ENCODE peak calls at places on chromosomes 2 and 18, in five cellular contexts. I, A, M, J and Z are unnamed samples.

GRCh38 chr2:230900336-230900995 is 24.6 kb downstream of the GPR55 start:
- DNase-seq in I (no peak), A (no peak), M (no peak), J (peak), Z (no peak)

GRCh38 chr2:207502199-207502598 is 27.6 kb upstream of the CREB1 start:
- DNase-seq in I (no peak), A (no peak), M (no peak), J (no peak), Z (no peak)

GRCh38 chr2:232795920-232796319 is 19.6 kb upstream of the KCNJ13 start:
- DNase-seq in I (peak), A (no peak), M (no peak), J (no peak), Z (no peak)

GRCh38 chr18:33576999-33577687 is 876 bp upstream of the ASXL3 start:
- DNase-seq in I (no peak), A (no peak), M (no peak), J (no peak), Z (no peak)

GRCh38 chr2:84481702-84482101 is 22.6 kb upstream of the SUCLG1 start:
- DNase-seq in I (peak), A (no peak), M (no peak), J (no peak), Z (no peak)

GRCh38 chr2:106269591-106270291 is 75.6 kb upstream of the UXS1 start:
- DNase-seq in I (no peak), A (no peak), M (peak), J (no peak), Z (peak)

GRCh38 chr2:232668805-232669444 is 28.2 kb upstream of the GIGYF2 start:
- DNase-seq in I (peak), A (no peak), M (no peak), J (peak), Z (no peak)

GRCh38 chr2:164903214-164903613 is 52.1 kb downstream of the SLC38A11 start:
- DNase-seq in I (peak), A (no peak), M (no peak), J (no peak), Z (no peak)

GRCh38 chr2:26488463-26489212 is 10.7 kb upstream of the OTOF start:
- DNase-seq in I (no peak), A (no peak), M (no peak), J (no peak), Z (no peak)

GRCh38 chr2:39127973-39128372 is 7.1 kb upstream of the SOS1 start:
- DNase-seq in I (no peak), A (no peak), M (no peak), J (no peak), Z (no peak)

GRCh38 chr2:86765308-86765695 is 25.4 kb downstream of the CD8A start:
- DNase-seq in I (no peak), A (no peak), M (no peak), J (no peak), Z (no peak)

GRCh38 chr18:55778731-55779460 is 190.9 kb upstream of the TCF4 start:
- DNase-seq in I (peak), A (no peak), M (no peak), J (no peak), Z (no peak)

GRCh38 chr2:150168596-150168995 is 318.9 kb downstream of the RND3 start:
- DNase-seq in I (no peak), A (no peak), M (no peak), J (no peak), Z (no peak)

GRCh38 chr2:281381-281780 is 6.5 kb downstream of the ALKAL2 start:
- DNase-seq in I (no peak), A (no peak), M (no peak), J (no peak), Z (no peak)

GRCh38 chr18:48831802-48832201 is 119.0 kb downstream of the SMAD7 start:
- DNase-seq in I (no peak), A (no peak), M (no peak), J (no peak), Z (no peak)

GRCh38 chr2:101204400-101205095 is 48.1 kb upstream of the CNOT11 start:
- DNase-seq in I (peak), A (no peak), M (no peak), J (no peak), Z (no peak)

GRCh38 chr18:37305084-37305483 is 260.5 kb downstream of the CELF4 start:
- DNase-seq in I (no peak), A (no peak), M (no peak), J (no peak), Z (no peak)

GRCh38 chr2:172662099-172662498 is 73.5 kb upstream of the RAPGEF4 start:
- DNase-seq in I (no peak), A (no peak), M (no peak), J (no peak), Z (no peak)

GRCh38 chr2:217954051-217954450 is 48.7 kb downstream of the TNS1 start:
- DNase-seq in I (no peak), A (no peak), M (no peak), J (no peak), Z (no peak)

GRCh38 chr2:162300271-162300670 is 18.2 kb downstream of the IFIH1 start:
- DNase-seq in I (no peak), A (no peak), M (no peak), J (no peak), Z (no peak)

GRCh38 chr2:168517801-168518200 is 61.7 kb downstream of the CERS6 start:
- DNase-seq in I (no peak), A (no peak), M (no peak), J (no peak), Z (no peak)

GRCh38 chr2:232662486-232663260 is 29.3 kb downstream of the EFHD1 start:
- DNase-seq in I (no peak), A (no peak), M (no peak), J (no peak), Z (peak)

GRCh38 chr2:185144159-185144919 is 546.0 kb downstream of the ZNF804A start:
- DNase-seq in I (no peak), A (no peak), M (no peak), J (no peak), Z (no peak)

GRCh38 chr2:138500592-138501426 is 761 bp upstream of the SPOPL start:
- DNase-seq in I (no peak), A (no peak), M (no peak), J (no peak), Z (no peak)

GRCh38 chr2:234641086-234641485 is 144.2 kb upstream of the ARL4C start:
- DNase-seq in I (no peak), A (no peak), M (no peak), J (no peak), Z (no peak)

GRCh38 chr2:234635284-234635683 is 138.4 kb upstream of the ARL4C start:
- DNase-seq in I (peak), A (no peak), M (peak), J (no peak), Z (no peak)

GRCh38 chr2:234643407-234643806 is 146.5 kb upstream of the ARL4C start:
- DNase-seq in I (peak), A (no peak), M (no peak), J (no peak), Z (no peak)

GRCh38 chr2:234640657-234641056 is 143.8 kb upstream of the ARL4C start:
- DNase-seq in I (peak), A (no peak), M (no peak), J (no peak), Z (no peak)
- H2BK12ac ChIP-seq in I (no peak), A (no peak), M (no peak), J (no peak), Z (no peak)

GRCh38 chr2:190862067-190862466 is 18.6 kb upstream of the GLS start:
- DNase-seq in I (no peak), A (no peak), M (no peak), J (no peak), Z (no peak)

GRCh38 chr2:190867182-190867581 is 13.4 kb upstream of the GLS start:
- DNase-seq in I (peak), A (no peak), M (no peak), J (no peak), Z (no peak)

GRCh38 chr2:190862591-190862991 is 18.0 kb upstream of the GLS start:
- DNase-seq in I (peak), A (no peak), M (no peak), J (no peak), Z (peak)

GRCh38 chr2:190863946-190864345 is 16.7 kb upstream of the GLS start:
- DNase-seq in I (no peak), A (no peak), M (no peak), J (no peak), Z (no peak)

DNA sequence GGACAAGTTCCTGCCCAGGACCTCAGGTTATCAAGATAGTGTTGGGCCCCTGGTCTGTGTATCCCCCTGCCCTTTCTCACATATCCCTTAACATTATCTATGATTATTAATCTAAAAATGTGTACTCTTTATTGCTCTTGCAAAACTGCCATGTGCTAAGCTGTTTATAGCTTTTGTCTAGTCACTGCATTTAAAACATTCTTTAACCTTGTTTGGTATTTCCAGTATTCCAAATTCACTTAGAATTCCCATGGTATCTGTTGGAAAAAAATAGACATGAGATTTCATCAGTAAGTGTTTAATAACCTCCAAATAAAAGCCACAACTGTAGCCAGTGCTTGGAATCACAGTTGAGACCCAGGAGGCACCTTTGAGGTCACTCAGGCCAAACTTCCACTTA is 16.2 kb upstream of the GLS start:
- DNase-seq in I (no peak), A (no peak), M (no peak), J (no peak), Z (no peak)
- H4K8ac ChIP-seq in I (no peak), A (no peak), M (no peak), J (no peak), Z (no peak)

DNA sequence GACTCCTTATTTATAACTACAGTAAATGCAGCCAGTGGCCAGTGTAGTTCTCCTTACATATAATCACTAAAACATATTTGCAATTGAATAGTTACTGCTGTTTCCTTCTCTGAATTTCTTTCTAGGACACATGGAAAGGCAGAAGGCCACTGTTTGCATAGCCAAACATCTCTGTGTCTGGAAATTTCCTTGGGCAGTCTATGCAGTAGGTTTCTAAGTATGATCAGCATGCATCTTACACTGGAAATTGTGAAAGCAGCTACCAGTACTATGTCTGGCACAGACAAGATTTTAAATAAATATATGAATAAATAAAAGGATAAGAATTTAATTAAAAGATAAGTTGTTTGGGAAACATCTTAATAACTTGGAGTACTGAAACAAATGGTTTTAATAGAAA is 57.3 kb upstream of the COL3A1 start:
- DNase-seq in I (no peak), A (no peak), M (no peak), J (no peak), Z (peak)
- H2BK12ac ChIP-seq in I (no peak), A (no peak), M (no peak), J (no peak), Z (no peak)

GRCh38 chr2:187395276-187396015 is 52.6 kb downstream of the CALCRL start:
- DNase-seq in I (no peak), A (no peak), M (no peak), J (no peak), Z (no peak)

GRCh38 chr2:187403568-187404260 is 44.3 kb downstream of the CALCRL start:
- DNase-seq in I (no peak), A (no peak), M (no peak), J (no peak), Z (no peak)

DNA sequence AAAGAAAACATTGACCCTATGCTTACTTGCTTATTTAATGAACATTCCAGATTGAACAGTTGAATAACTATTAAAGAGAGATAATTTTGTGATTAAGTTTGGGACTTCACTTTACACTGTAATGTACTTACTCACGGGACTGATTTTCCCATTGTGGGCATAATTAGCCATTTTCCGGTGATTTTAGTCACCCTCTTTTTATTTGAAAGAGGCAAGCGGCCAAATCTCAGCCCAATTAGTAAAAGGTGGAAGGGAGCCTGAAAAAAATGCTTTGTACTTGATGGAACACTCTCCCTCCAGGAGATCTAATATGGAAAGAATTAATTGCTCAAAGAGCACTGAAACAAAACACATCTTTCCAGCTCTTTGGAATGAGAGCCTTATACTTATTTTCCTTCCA is 50.2 kb downstream of the CALCRL start:
- DNase-seq in I (no peak), A (no peak), M (no peak), J (no peak), Z (no peak)
- H4K8ac ChIP-seq in I (no peak), A (no peak), M (no peak), J (no peak), Z (no peak)

DNA sequence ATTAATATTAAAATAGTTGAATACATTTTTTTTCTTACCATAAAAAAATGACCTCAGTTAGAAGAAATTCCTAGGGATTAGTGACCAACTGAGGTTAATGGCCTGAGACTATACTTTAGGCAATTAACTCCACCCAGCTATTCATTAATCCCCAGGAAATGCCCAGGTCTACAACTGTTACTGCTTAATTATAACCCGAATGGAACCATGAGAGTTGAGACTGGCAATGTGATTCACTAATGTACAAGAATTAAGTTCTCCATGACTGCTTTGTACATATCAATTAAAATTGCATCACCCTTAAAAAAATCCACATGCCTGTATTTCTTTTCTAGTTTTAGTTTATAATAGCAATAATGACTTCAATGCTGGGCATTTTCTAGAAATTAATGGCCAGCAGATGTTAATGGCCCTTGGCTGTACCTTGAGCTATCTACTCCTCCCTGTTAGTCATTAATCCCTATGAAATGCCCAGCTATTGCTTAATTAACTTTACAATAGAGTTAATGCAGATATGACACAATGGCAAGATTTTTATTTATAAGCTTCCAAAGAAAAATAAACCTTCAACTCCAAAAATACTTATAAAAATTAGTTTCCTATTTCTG is 44.1 kb downstream of the ERBB4 start:
- DNase-seq in I (no peak), A (no peak), M (no peak), J (no peak), Z (no peak)
- H2BK12ac ChIP-seq in I (no peak), A (no peak), M (no peak), J (no peak), Z (no peak)

GRCh38 chr18:46720521-46720920 is 36.3 kb downstream of the ST8SIA5 start:
- DNase-seq in I (no peak), A (no peak), M (no peak), J (no peak), Z (no peak)
- H4K8ac ChIP-seq in I (no peak), A (no peak), M (no peak), J (no peak), Z (no peak)

DNA sequence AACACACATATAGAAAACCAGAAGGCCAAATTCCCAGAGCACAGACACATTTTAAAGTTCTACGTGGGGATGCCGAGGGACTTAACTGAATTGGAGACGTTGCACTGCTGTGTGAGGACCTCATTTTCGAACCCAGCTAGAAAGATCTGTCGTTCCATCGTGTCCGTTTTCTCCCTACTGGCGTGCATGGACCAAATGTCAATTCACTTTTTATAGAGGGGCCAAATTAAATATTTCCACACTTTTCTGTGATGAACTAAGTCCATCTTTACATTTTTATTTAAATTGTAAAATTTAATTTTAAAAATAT is 690 bp upstream of the TSHZ1 start:
- DNase-seq in I (no peak), A (no peak), M (no peak), J (no peak), Z (peak)
- H2BK12ac ChIP-seq in I (no peak), A (no peak), M (peak), J (no peak), Z (no peak)

DNA sequence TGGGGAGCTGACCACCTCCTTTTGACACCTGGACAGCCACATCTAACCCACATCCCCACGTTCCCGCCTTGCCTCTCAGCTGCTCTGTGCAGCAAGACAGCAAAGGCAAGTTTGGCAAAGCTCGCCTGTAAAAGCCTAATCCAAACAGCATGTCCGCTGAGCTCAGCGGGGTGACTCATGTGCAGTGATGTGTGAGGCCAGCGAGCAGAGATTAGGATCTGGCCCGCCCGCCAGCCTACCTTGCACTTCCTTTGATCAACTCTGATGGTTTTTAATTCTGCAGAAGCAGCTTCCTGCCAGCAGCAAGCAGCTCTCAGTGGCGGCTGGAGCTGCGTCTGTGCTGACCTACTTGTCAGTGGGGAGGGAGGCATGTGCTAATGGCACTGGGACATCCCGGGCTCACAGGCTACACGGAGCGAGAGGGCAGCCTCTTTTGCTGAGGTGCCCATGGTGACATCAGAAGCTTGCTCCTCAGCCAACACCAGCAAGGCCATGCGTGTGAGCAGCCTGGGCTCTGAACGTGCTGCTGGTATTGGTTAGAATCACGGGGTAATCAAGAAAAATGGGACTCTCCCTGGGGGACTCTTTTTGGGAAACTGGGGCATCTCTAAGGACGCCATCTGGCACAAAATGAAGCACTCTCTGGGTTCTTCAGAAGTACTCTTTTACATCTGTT is 36.0 kb upstream of the EML4 start:
- DNase-seq in I (peak), A (peak), M (peak), J (peak), Z (peak)
- H4K8ac ChIP-seq in I (peak), A (no peak), M (peak), J (no peak), Z (peak)

GRCh38 chr2:140274891-140275290 is 1494.7 kb upstream of the NXPH2 start:
- DNase-seq in I (no peak), A (no peak), M (no peak), J (no peak), Z (peak)
- H2BK12ac ChIP-seq in I (no peak), A (no peak), M (no peak), J (no peak), Z (no peak)

GRCh38 chr2:88626171-88627054 is 851 bp downstream of the EIF2AK3 start:
- DNase-seq in I (peak), A (peak), M (peak), J (peak), Z (peak)

GRCh38 chr2:88624477-88624876 is 2.8 kb downstream of the EIF2AK3 start:
- DNase-seq in I (no peak), A (no peak), M (no peak), J (no peak), Z (no peak)

GRCh38 chr2:88628569-88628939 is 1.3 kb upstream of the EIF2AK3 start:
- DNase-seq in I (no peak), A (no peak), M (no peak), J (no peak), Z (peak)

GRCh38 chr2:88627055-88627855 is at the start of gene EIF2AK3:
- DNase-seq in I (peak), A (peak), M (peak), J (peak), Z (peak)

DNA sequence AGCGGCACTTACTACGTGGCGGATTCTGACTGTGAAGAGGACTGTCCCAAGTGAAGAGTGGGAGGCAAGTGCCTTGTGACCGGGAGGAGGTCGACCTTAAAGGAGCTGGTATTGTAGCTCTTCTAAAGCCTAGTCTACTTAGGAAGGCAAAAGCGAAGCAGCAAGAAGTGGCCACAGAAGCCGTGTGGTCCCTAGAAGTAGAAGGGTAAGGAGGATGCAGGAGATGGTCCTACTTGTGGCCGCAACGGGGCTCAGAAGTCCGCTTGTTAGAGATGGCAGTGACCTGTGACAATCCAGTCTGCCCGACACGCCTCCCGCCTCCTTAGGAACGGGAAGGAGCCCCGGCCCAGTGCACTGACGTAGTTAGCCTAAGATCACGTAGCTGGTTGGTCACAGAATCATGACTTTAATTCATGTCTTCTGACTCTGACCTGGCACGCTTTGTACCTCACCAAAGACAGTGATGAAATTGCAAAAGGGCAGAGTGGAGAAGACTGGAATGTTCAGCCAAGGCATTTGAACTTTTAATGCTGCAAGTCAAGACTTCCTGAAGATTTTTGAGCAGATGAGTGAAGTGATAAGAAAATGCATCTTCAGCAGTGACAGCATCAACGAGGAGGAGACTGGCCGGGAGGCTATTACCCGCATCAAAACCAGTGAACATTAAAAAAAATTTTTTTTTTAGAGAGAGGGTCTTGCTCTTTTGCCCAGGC is 748 bp upstream of the EIF2AK3 start:
- DNase-seq in I (peak), A (no peak), M (peak), J (peak), Z (peak)
- H4K8ac ChIP-seq in I (peak), A (no peak), M (peak), J (no peak), Z (peak)